ENCODE peak calls at places on chromosomes 3 and 15, in four cellular contexts. One of them, this sample, is unnamed.

GRCh38 chr3:100465871-100466777 is 26.3 kb upstream of the TMEM45A start:
- DNase-seq in RKO: no peak
- DNase-seq in breast epithelium: no peak
- DNase-seq in fibroblast of pulmonary artery: peak
- DNase-seq in this sample: no peak

GRCh38 chr3:124032351-124032880 is 40.5 kb upstream of the ROPN1 start:
- DNase-seq in breast epithelium: peak
- DNase-seq in RKO: no peak
- DNase-seq in fibroblast of pulmonary artery: peak
- DNase-seq in this sample: no peak

GRCh38 chr3:191792580-191792979 is 331.6 kb downstream of the PYDC2 start:
- DNase-seq in breast epithelium: no peak
- DNase-seq in RKO: no peak
- DNase-seq in fibroblast of pulmonary artery: peak
- DNase-seq in this sample: no peak

GRCh38 chr15:69163124-69163669 is 2.8 kb downstream of the GLCE start:
- DNase-seq in breast epithelium: no peak
- DNase-seq in RKO: no peak
- DNase-seq in fibroblast of pulmonary artery: no peak
- DNase-seq in this sample: no peak

GRCh38 chr3:58577269-58577821 is at the start of gene FAM107A:
- DNase-seq in fibroblast of pulmonary artery: peak
- DNase-seq in RKO: no peak
- DNase-seq in breast epithelium: peak
- DNase-seq in this sample: no peak

GRCh38 chr3:24498796-24499195 is 4.1 kb upstream of the THRB start:
- DNase-seq in fibroblast of pulmonary artery: no peak
- DNase-seq in breast epithelium: no peak
- DNase-seq in RKO: no peak
- DNase-seq in this sample: no peak

GRCh38 chr3:48222616-48223513 is at the start of gene CAMP:
- DNase-seq in RKO: no peak
- DNase-seq in breast epithelium: peak
- DNase-seq in fibroblast of pulmonary artery: peak
- DNase-seq in this sample: peak

GRCh38 chr15:38085931-38086562 is 151.6 kb downstream of the TMCO5A start:
- DNase-seq in fibroblast of pulmonary artery: peak
- DNase-seq in breast epithelium: no peak
- DNase-seq in RKO: no peak
- DNase-seq in this sample: no peak

GRCh38 chr3:62723171-62723570 is 152.0 kb downstream of the CADPS start:
- DNase-seq in fibroblast of pulmonary artery: no peak
- DNase-seq in RKO: no peak
- DNase-seq in breast epithelium: no peak
- DNase-seq in this sample: no peak

GRCh38 chr15:41888662-41889253 is 5.1 kb downstream of the SPTBN5 start:
- DNase-seq in fibroblast of pulmonary artery: no peak
- DNase-seq in breast epithelium: no peak
- DNase-seq in RKO: no peak
- DNase-seq in this sample: no peak

GRCh38 chr15:67690936-67691335 is 134.4 kb upstream of the SKOR1 start:
- DNase-seq in breast epithelium: no peak
- DNase-seq in fibroblast of pulmonary artery: peak
- DNase-seq in RKO: no peak
- DNase-seq in this sample: no peak

GRCh38 chr15:60720493-60721231 is 241.7 kb upstream of the ICE2 start:
- DNase-seq in RKO: no peak
- DNase-seq in breast epithelium: no peak
- DNase-seq in fibroblast of pulmonary artery: no peak
- DNase-seq in this sample: no peak

GRCh38 chr3:68984011-68984410 is 29.5 kb downstream of the EOGT start:
- DNase-seq in breast epithelium: no peak
- DNase-seq in fibroblast of pulmonary artery: no peak
- DNase-seq in RKO: no peak
- DNase-seq in this sample: no peak

GRCh38 chr15:76996526-76997401 is 1.8 kb downstream of the PSTPIP1 start:
- DNase-seq in fibroblast of pulmonary artery: peak
- DNase-seq in breast epithelium: no peak
- DNase-seq in RKO: no peak
- DNase-seq in this sample: peak

This sample was measured in left lung.